ENCODE peak calls at places on chromosomes 11 and 22, in ten cellular contexts. H is fibroblast of pulmonary artery, B is right atrium auricular region, O is HEK293T, M is NCI-H446 treated with DMSO at 0.1 percent for 48 hours, A is amygdala, G is mucosa of gallbladder, E is T-helper 2 cell, V is NAMALWA, L is substantia nigra. Y is an unnamed sample.

GRCh38 chr11:22920939-22921565 is 60.8 kb upstream of the CCDC179 start:
- DNase-seq in H (peak; percentile 70), B (no peak), O (peak; percentile 41), M (peak; percentile 6), A (no peak), G (peak; percentile 48), E (no peak), V (peak; percentile 61), L (no peak), Y (peak; percentile 8)

GRCh38 chr11:134719397-134719796 is 307.4 kb upstream of the B3GAT1 start:
- DNase-seq in H (no peak), B (no peak), O (no peak), M (no peak), A (no peak), G (no peak), E (no peak), V (no peak), L (no peak), Y (no peak)

GRCh38 chr22:43901976-43902643 is 10.3 kb upstream of the PNPLA5 start:
- DNase-seq in H (peak; percentile 64), B (no peak), O (no peak), M (no peak), A (no peak), G (no peak), E (no peak), V (no peak), L (no peak), Y (peak; percentile 88)

GRCh38 chr11:104609297-104609696 is 289.0 kb downstream of the CASP12 start:
- DNase-seq in H (peak; percentile 82), B (no peak), O (peak; percentile 26), M (peak; percentile 93), A (no peak), G (peak; percentile 24), E (no peak), V (peak; percentile 44), L (no peak), Y (no peak)

GRCh38 chr11:103476874-103477273 is 367.6 kb downstream of the DYNC2H1 start:
- DNase-seq in H (no peak), B (no peak), O (no peak), M (no peak), A (no peak), G (no peak), E (no peak), V (no peak), L (no peak), Y (no peak)

GRCh38 chr11:131745405-131745804 is 375.0 kb downstream of the NTM start:
- DNase-seq in H (peak; percentile 77), B (no peak), O (no peak), M (no peak), A (no peak), G (no peak), E (no peak), V (no peak), L (no peak), Y (no peak)

GRCh38 chr11:68137833-68138232 is 16.6 kb upstream of the CHKA start:
- DNase-seq in H (no peak), B (no peak), O (no peak), M (no peak), A (no peak), G (no peak), E (no peak), V (no peak), L (no peak), Y (no peak)

GRCh38 chr11:110716361-110716760 is 4.1 kb upstream of the ARHGAP20 start:
- DNase-seq in H (peak; percentile 54), B (no peak), O (no peak), M (no peak), A (no peak), G (no peak), E (no peak), V (no peak), L (no peak), Y (peak; percentile 56)

GRCh38 chr11:14642453-14642852 is 1.2 kb upstream of the PDE3B start:
- DNase-seq in H (no peak), B (no peak), O (no peak), M (no peak), A (no peak), G (no peak), E (no peak), V (peak; percentile 7), L (no peak), Y (peak; percentile 56)

GRCh38 chr11:95922536-95923440 is 1.1 kb downstream of the MTMR2 start:
- DNase-seq in H (peak; percentile 26), B (no peak), O (no peak), M (no peak), A (no peak), G (no peak), E (no peak), V (peak; percentile 32), L (no peak), Y (peak; percentile 4)

GRCh38 chr11:15819679-15820286 is 536.6 kb downstream of the SOX6 start:
- DNase-seq in H (peak; percentile 65), B (peak; percentile 73), O (peak; percentile 77), M (peak; percentile 49), A (peak; percentile 80), G (peak; percentile 77), E (no peak), V (peak; percentile 47), L (peak; percentile 50), Y (peak; percentile 46)

GRCh38 chr22:50174382-50175190 is 4.1 kb downstream of the PANX2 start:
- DNase-seq in H (no peak), B (no peak), O (no peak), M (no peak), A (no peak), G (no peak), E (no peak), V (no peak), L (no peak), Y (peak; percentile 82)

GRCh38 chr11:102494216-102494615 is 36.3 kb downstream of the MMP7 start:
- DNase-seq in H (peak; percentile 89), B (no peak), O (no peak), M (no peak), A (no peak), G (peak; percentile 34), E (no peak), V (no peak), L (no peak), Y (no peak)

GRCh38 chr11:43933608-43934358 is 8.7 kb upstream of the C11orf96 start:
- DNase-seq in H (peak; percentile 63), B (no peak), O (no peak), M (peak; percentile 10), A (no peak), G (no peak), E (no peak), V (no peak), L (no peak), Y (peak; percentile 76)

GRCh38 chr11:131146817-131147490 is 223.5 kb upstream of the NTM start:
- DNase-seq in H (no peak), B (no peak), O (no peak), M (no peak), A (no peak), G (no peak), E (no peak), V (no peak), L (no peak), Y (no peak)

GRCh38 chr11:31645747-31646146 is 136.2 kb downstream of the ELP4 start:
- DNase-seq in H (peak; percentile 92), B (no peak), O (no peak), M (peak; percentile 80), A (no peak), G (no peak), E (no peak), V (no peak), L (no peak), Y (peak; percentile 1)

GRCh38 chr22:46286006-46286405 is 10.7 kb upstream of the GTSE1 start:
- DNase-seq in H (no peak), B (no peak), O (no peak), M (no peak), A (no peak), G (no peak), E (no peak), V (no peak), L (no peak), Y (peak; percentile 81)

GRCh38 chr11:29227816-29228215 is 789.0 kb downstream of the KCNA4 start:
- DNase-seq in H (peak; percentile 18), B (no peak), O (no peak), M (no peak), A (peak; percentile 2), G (no peak), E (no peak), V (no peak), L (no peak), Y (no peak)

GRCh38 chr22:19429950-19430889 is 1.3 kb downstream of the HIRA start:
- DNase-seq in H (peak; percentile 71), B (no peak), O (peak; percentile 35), M (no peak), A (no peak), G (no peak), E (peak; percentile 27), V (peak; percentile 74), L (no peak), Y (peak; percentile 86)